ENCODE peak calls at places on chromosomes 16 and 17, in seven cellular contexts. One of them, this sample, is unnamed.

GRCh38 chr16:47731252-47731651 is 270.1 kb downstream of the PHKB start:
- DNase-seq in PC-3: peak; percentile 46
- DNase-seq in HCT116: no peak
- DNase-seq in neural progenitor cell: no peak
- DNase-seq in hepatocyte: no peak
- DNase-seq in SK-N-SH: no peak
- DNase-seq in GM23338: no peak
- DNase-seq in this sample: no peak

GRCh38 chr17:55301521-55302406 is 37.0 kb downstream of the HLF start:
- DNase-seq in PC-3: peak; percentile 14
- DNase-seq in SK-N-SH: no peak
- DNase-seq in GM23338: no peak
- DNase-seq in hepatocyte: peak; percentile 56
- DNase-seq in neural progenitor cell: no peak
- DNase-seq in HCT116: no peak
- DNase-seq in this sample: no peak

GRCh38 chr17:82895087-82895486 is 55.3 kb upstream of the ZNF750 start:
- DNase-seq in SK-N-SH: no peak
- DNase-seq in hepatocyte: no peak
- DNase-seq in neural progenitor cell: no peak
- DNase-seq in GM23338: no peak
- DNase-seq in HCT116: no peak
- DNase-seq in PC-3: no peak
- DNase-seq in this sample: no peak

GRCh38 chr16:3198334-3199072 is 10.5 kb downstream of the OR1F1 start:
- DNase-seq in PC-3: no peak
- DNase-seq in HCT116: no peak
- DNase-seq in hepatocyte: no peak
- DNase-seq in GM23338: no peak
- DNase-seq in SK-N-SH: no peak
- DNase-seq in neural progenitor cell: no peak
- DNase-seq in this sample: no peak

GRCh38 chr17:385195-385835 is 32.7 kb upstream of the RPH3AL start:
- DNase-seq in GM23338: peak; percentile 66
- DNase-seq in neural progenitor cell: peak; percentile 81
- DNase-seq in hepatocyte: peak; percentile 74
- DNase-seq in SK-N-SH: peak; percentile 74
- DNase-seq in PC-3: peak; percentile 13
- DNase-seq in HCT116: no peak
- DNase-seq in this sample: peak; percentile 20

GRCh38 chr17:2058521-2059124 is 3.7 kb downstream of the HIC1 start:
- DNase-seq in HCT116: no peak
- DNase-seq in neural progenitor cell: no peak
- DNase-seq in hepatocyte: peak; percentile 63
- DNase-seq in PC-3: no peak
- DNase-seq in GM23338: peak; percentile 82
- DNase-seq in SK-N-SH: no peak
- DNase-seq in this sample: peak; percentile 57

GRCh38 chr17:44907696-44908470 is 7.4 kb downstream of the GFAP start:
- DNase-seq in neural progenitor cell: no peak
- DNase-seq in PC-3: no peak
- DNase-seq in GM23338: no peak
- DNase-seq in SK-N-SH: no peak
- DNase-seq in hepatocyte: no peak
- DNase-seq in HCT116: no peak
- DNase-seq in this sample: no peak

GRCh38 chr16:31476305-31477219 is 4.6 kb downstream of the TGFB1I1 start:
- DNase-seq in PC-3: no peak
- DNase-seq in GM23338: peak; percentile 88
- DNase-seq in neural progenitor cell: peak; percentile 52
- DNase-seq in SK-N-SH: peak; percentile 59
- DNase-seq in HCT116: no peak
- DNase-seq in hepatocyte: peak; percentile 86
- DNase-seq in this sample: no peak

GRCh38 chr17:68627956-68628355 is 26.8 kb upstream of the FAM20A start:
- DNase-seq in HCT116: no peak
- DNase-seq in hepatocyte: no peak
- DNase-seq in SK-N-SH: no peak
- DNase-seq in PC-3: peak; percentile 22
- DNase-seq in GM23338: no peak
- DNase-seq in neural progenitor cell: no peak
- DNase-seq in this sample: no peak

GRCh38 chr17:4914009-4914408 is 11.1 kb upstream of the CHRNE start:
- DNase-seq in SK-N-SH: no peak
- DNase-seq in HCT116: no peak
- DNase-seq in PC-3: peak; percentile 29
- DNase-seq in hepatocyte: no peak
- DNase-seq in GM23338: no peak
- DNase-seq in neural progenitor cell: no peak
- DNase-seq in this sample: no peak

GRCh38 chr16:21277927-21278706 is at the start of gene CRYM:
- DNase-seq in HCT116: no peak
- DNase-seq in hepatocyte: peak; percentile 85
- DNase-seq in SK-N-SH: peak; percentile 93
- DNase-seq in PC-3: peak; percentile 37
- DNase-seq in neural progenitor cell: peak; percentile 88
- DNase-seq in GM23338: peak; percentile 89
- DNase-seq in this sample: peak; percentile 76

GRCh38 chr17:29573871-29574731 is 5.6 kb downstream of the TP53I13 start:
- DNase-seq in hepatocyte: no peak
- DNase-seq in PC-3: no peak
- DNase-seq in HCT116: no peak
- DNase-seq in SK-N-SH: no peak
- DNase-seq in GM23338: no peak
- DNase-seq in neural progenitor cell: no peak
- DNase-seq in this sample: no peak

GRCh38 chr17:42077770-42078169 is 20.5 kb downstream of the ZNF385C start:
- DNase-seq in GM23338: no peak
- DNase-seq in neural progenitor cell: no peak
- DNase-seq in HCT116: no peak
- DNase-seq in SK-N-SH: no peak
- DNase-seq in hepatocyte: no peak
- DNase-seq in PC-3: no peak
- DNase-seq in this sample: no peak

GRCh38 chr17:57739402-57740224 is 5.5 kb downstream of the CCDC182 start:
- DNase-seq in PC-3: peak; percentile 75
- DNase-seq in HCT116: peak; percentile 61
- DNase-seq in neural progenitor cell: peak; percentile 73
- DNase-seq in SK-N-SH: peak; percentile 76
- DNase-seq in GM23338: peak; percentile 77
- DNase-seq in hepatocyte: peak; percentile 58
- DNase-seq in this sample: peak; percentile 69

GRCh38 chr17:18041776-18042175 is 2.6 kb downstream of the GID4 start:
- DNase-seq in PC-3: peak; percentile 56
- DNase-seq in SK-N-SH: no peak
- DNase-seq in GM23338: no peak
- DNase-seq in hepatocyte: no peak
- DNase-seq in HCT116: no peak
- DNase-seq in neural progenitor cell: no peak
- DNase-seq in this sample: no peak

GRCh38 chr17:29677139-29677834 is 54.6 kb upstream of the CORO6 start:
- DNase-seq in HCT116: no peak
- DNase-seq in hepatocyte: no peak
- DNase-seq in SK-N-SH: no peak
- DNase-seq in PC-3: no peak
- DNase-seq in neural progenitor cell: no peak
- DNase-seq in GM23338: no peak
- DNase-seq in this sample: no peak

GRCh38 chr16:30053376-30054015 is 12.1 kb upstream of the ALDOA start:
- DNase-seq in SK-N-SH: no peak
- DNase-seq in HCT116: no peak
- DNase-seq in PC-3: peak; percentile 57
- DNase-seq in hepatocyte: no peak
- DNase-seq in GM23338: no peak
- DNase-seq in neural progenitor cell: no peak
- DNase-seq in this sample: no peak

GRCh38 chr17:19533718-19534561 is at the start of gene SLC47A1:
- DNase-seq in HCT116: no peak
- DNase-seq in hepatocyte: peak; percentile 60
- DNase-seq in GM23338: peak; percentile 60
- DNase-seq in SK-N-SH: peak; percentile 88
- DNase-seq in neural progenitor cell: peak; percentile 67
- DNase-seq in PC-3: no peak
- DNase-seq in this sample: no peak

GRCh38 chr17:67194134-67194533 is 50.9 kb downstream of the HELZ start:
- DNase-seq in GM23338: peak; percentile 9
- DNase-seq in PC-3: no peak
- DNase-seq in neural progenitor cell: no peak
- DNase-seq in hepatocyte: no peak
- DNase-seq in HCT116: no peak
- DNase-seq in SK-N-SH: no peak
- DNase-seq in this sample: no peak

GRCh38 chr17:72693147-72693878 is 399.2 kb downstream of the SLC39A11 start:
- DNase-seq in GM23338: no peak
- DNase-seq in SK-N-SH: peak; percentile 74
- DNase-seq in HCT116: no peak
- DNase-seq in neural progenitor cell: no peak
- DNase-seq in PC-3: no peak
- DNase-seq in hepatocyte: no peak
- DNase-seq in this sample: no peak

GRCh38 chr16:74909665-74910064 is 75.3 kb downstream of the WDR59 start:
- DNase-seq in GM23338: no peak
- DNase-seq in hepatocyte: no peak
- DNase-seq in HCT116: no peak
- DNase-seq in PC-3: no peak
- DNase-seq in neural progenitor cell: no peak
- DNase-seq in SK-N-SH: no peak
- DNase-seq in this sample: no peak

GRCh38 chr17:43713494-43714162 is 45.0 kb downstream of the SOST start:
- DNase-seq in hepatocyte: peak; percentile 54
- DNase-seq in HCT116: no peak
- DNase-seq in GM23338: peak; percentile 58
- DNase-seq in PC-3: peak; percentile 60
- DNase-seq in neural progenitor cell: peak; percentile 57
- DNase-seq in SK-N-SH: peak; percentile 88
- DNase-seq in this sample: no peak

GRCh38 chr16:58515871-58516767 is 802 bp downstream of the SETD6 start:
- DNase-seq in HCT116: no peak
- DNase-seq in GM23338: peak; percentile 70
- DNase-seq in PC-3: peak; percentile 69
- DNase-seq in hepatocyte: peak; percentile 53
- DNase-seq in SK-N-SH: no peak
- DNase-seq in neural progenitor cell: peak; percentile 66
- DNase-seq in this sample: peak; percentile 75

GRCh38 chr17:41863074-41863843 is 2.0 kb downstream of the KLHL11 start:
- DNase-seq in hepatocyte: no peak
- DNase-seq in SK-N-SH: no peak
- DNase-seq in GM23338: peak; percentile 25
- DNase-seq in HCT116: no peak
- DNase-seq in neural progenitor cell: peak; percentile 28
- DNase-seq in PC-3: no peak
- DNase-seq in this sample: no peak

GRCh38 chr16:88741368-88741767 is 35.1 kb downstream of the CTU2 start:
- DNase-seq in SK-N-SH: no peak
- DNase-seq in neural progenitor cell: no peak
- DNase-seq in hepatocyte: no peak
- DNase-seq in GM23338: no peak
- DNase-seq in PC-3: no peak
- DNase-seq in HCT116: no peak
- DNase-seq in this sample: no peak
- H3K4me1 ChIP-seq in SK-N-SH: peaks cover 6% of the 10 kb centered on the region
- H3K4me1 ChIP-seq in neural progenitor cell: peaks cover 10% of the 10 kb centered on the region
- H3K4me1 ChIP-seq in hepatocyte: no peaks in the 10 kb centered on the region
- H3K4me1 ChIP-seq in GM23338: no peaks in the 10 kb centered on the region
- H3K4me1 ChIP-seq in PC-3: no peaks in the 10 kb centered on the region
- H3K4me1 ChIP-seq in HCT116: peaks cover 14% of the 10 kb centered on the region
- H3K4me1 ChIP-seq in this sample: peaks cover 55% of the 10 kb centered on the region

GRCh38 chr16:65200857-65201256 is 79.0 kb upstream of the CDH11 start:
- DNase-seq in neural progenitor cell: no peak
- DNase-seq in GM23338: no peak
- DNase-seq in SK-N-SH: no peak
- DNase-seq in PC-3: no peak
- DNase-seq in HCT116: no peak
- DNase-seq in hepatocyte: no peak
- DNase-seq in this sample: no peak

GRCh38 chr16:65196696-65197095 is 74.8 kb upstream of the CDH11 start:
- DNase-seq in SK-N-SH: no peak
- DNase-seq in neural progenitor cell: no peak
- DNase-seq in GM23338: no peak
- DNase-seq in HCT116: no peak
- DNase-seq in hepatocyte: no peak
- DNase-seq in PC-3: no peak
- DNase-seq in this sample: no peak

GRCh38 chr16:65200374-65200773 is 78.5 kb upstream of the CDH11 start:
- DNase-seq in SK-N-SH: no peak
- DNase-seq in HCT116: no peak
- DNase-seq in hepatocyte: no peak
- DNase-seq in PC-3: no peak
- DNase-seq in neural progenitor cell: no peak
- DNase-seq in GM23338: no peak
- DNase-seq in this sample: no peak

GRCh38 chr16:65201446-65202010 is 79.7 kb upstream of the CDH11 start:
- DNase-seq in hepatocyte: no peak
- DNase-seq in PC-3: no peak
- DNase-seq in HCT116: no peak
- DNase-seq in SK-N-SH: no peak
- DNase-seq in GM23338: no peak
- DNase-seq in neural progenitor cell: no peak
- DNase-seq in this sample: no peak

GRCh38 chr16:65202461-65202860 is 80.6 kb upstream of the CDH11 start:
- DNase-seq in PC-3: peak; percentile 25
- DNase-seq in hepatocyte: no peak
- DNase-seq in SK-N-SH: no peak
- DNase-seq in neural progenitor cell: no peak
- DNase-seq in GM23338: no peak
- DNase-seq in HCT116: no peak
- DNase-seq in this sample: no peak
- TF ChIP-seq EZH2phosphoT487 in PC-3: no peak
- TF ChIP-seq EZH2phosphoT487 in hepatocyte: no peak
- TF ChIP-seq EZH2phosphoT487 in SK-N-SH: no peak
- TF ChIP-seq EZH2phosphoT487 in neural progenitor cell: no peak
- TF ChIP-seq EZH2phosphoT487 in GM23338: no peak
- TF ChIP-seq EZH2phosphoT487 in HCT116: no peak
- TF ChIP-seq EZH2phosphoT487 in this sample: no peak

GRCh38 chr17:49677134-49677932 is 564 bp downstream of the SPOP start:
- DNase-seq in HCT116: peak; percentile 90
- DNase-seq in SK-N-SH: peak; percentile 97
- DNase-seq in PC-3: peak; percentile 98
- DNase-seq in neural progenitor cell: peak; percentile 99
- DNase-seq in hepatocyte: peak; percentile 99
- DNase-seq in GM23338: peak; percentile 95
- DNase-seq in this sample: peak; percentile 96
- H3K4me3 ChIP-seq in HCT116: peak overlapping the region; percentile 66
- H3K4me3 ChIP-seq in SK-N-SH: peak overlapping the region; percentile 68
- H3K4me3 ChIP-seq in PC-3: peak overlapping the region; percentile 90
- H3K4me3 ChIP-seq in neural progenitor cell: peak overlapping the region; percentile 67
- H3K4me3 ChIP-seq in hepatocyte: peak overlapping the region; percentile 18
- H3K4me3 ChIP-seq in GM23338: peak overlapping the region; percentile 72
- H3K4me3 ChIP-seq in this sample: peak overlapping the region; percentile 87

DNA sequence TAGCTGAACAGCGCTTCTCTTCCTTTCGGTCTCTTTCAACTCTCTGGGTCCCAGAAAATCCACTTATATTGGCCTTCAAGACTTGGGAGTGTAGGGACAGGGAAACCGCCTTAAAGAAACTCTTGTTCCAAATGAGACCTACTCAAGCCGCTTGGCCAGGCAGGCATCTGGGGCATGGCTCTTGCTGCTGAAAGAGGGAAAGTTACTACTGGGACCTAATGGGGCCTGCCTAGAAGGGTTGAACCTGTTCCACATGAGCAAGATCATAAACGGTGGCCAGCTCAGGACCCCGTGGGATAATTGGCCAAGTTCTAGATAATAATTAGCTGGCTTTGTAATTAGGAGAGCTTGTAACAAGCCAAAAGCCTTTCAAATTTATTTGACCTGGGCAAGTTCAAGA is 13.2 kb downstream of the CDH1 start:
- DNase-seq in neural progenitor cell: no peak
- DNase-seq in GM23338: no peak
- DNase-seq in hepatocyte: no peak
- DNase-seq in PC-3: no peak
- DNase-seq in SK-N-SH: no peak
- DNase-seq in HCT116: no peak
- DNase-seq in this sample: no peak
- H3K4me1 ChIP-seq in neural progenitor cell: no peaks in the 10 kb centered on the region
- H3K4me1 ChIP-seq in GM23338: peaks cover 30% of the 10 kb centered on the region
- H3K4me1 ChIP-seq in hepatocyte: peaks cover 60% of the 10 kb centered on the region
- H3K4me1 ChIP-seq in PC-3: peaks cover 50% of the 10 kb centered on the region
- H3K4me1 ChIP-seq in SK-N-SH: no peaks in the 10 kb centered on the region
- H3K4me1 ChIP-seq in HCT116: peaks cover 60% of the 10 kb centered on the region
- H3K4me1 ChIP-seq in this sample: peaks cover 6% of the 10 kb centered on the region